ENCODE peak calls at places on chromosomes 6 and 20, in eight cellular contexts. T is mammary epithelial cell, R is adrenal gland, E is small intestine, J is lower leg skin, A is kidney, G is AG09309, O is heart right ventricle. H is an unnamed sample.

GRCh38 chr20:41537865-41538264 is 80.3 kb downstream of the CHD6 start:
- DNase-seq in T (no peak), R (no peak), E (no peak), J (no peak), A (no peak), G (no peak), O (no peak), H (no peak)

GRCh38 chr20:51768759-51769517 is 748 bp upstream of the ATP9A start:
- DNase-seq in T (no peak), R (no peak), E (no peak), J (no peak), A (no peak), G (no peak), O (no peak), H (no peak)

GRCh38 chr6:292506-293184 is 358 bp downstream of the DUSP22 start:
- DNase-seq in T (no peak), R (peak; percentile 66), E (peak; percentile 78), J (peak; percentile 80), A (peak; percentile 94), G (no peak), O (peak; percentile 76), H (peak; percentile 85)

GRCh38 chr6:46756469-46757205 is 9.9 kb downstream of the ANKRD66 start:
- DNase-seq in T (no peak), R (no peak), E (no peak), J (no peak), A (no peak), G (no peak), O (no peak), H (no peak)

GRCh38 chr6:45791181-45791580 is 224.5 kb downstream of the CLIC5 start:
- DNase-seq in T (peak; percentile 6), R (no peak), E (no peak), J (no peak), A (no peak), G (no peak), O (no peak), H (no peak)

GRCh38 chr6:46626228-46626909 is 26.2 kb downstream of the CYP39A1 start:
- DNase-seq in T (peak; percentile 31), R (no peak), E (peak; percentile 37), J (no peak), A (no peak), G (no peak), O (no peak), H (no peak)

GRCh38 chr20:2693286-2693995 is 861 bp downstream of the EBF4 start:
- DNase-seq in T (no peak), R (peak; percentile 19), E (no peak), J (no peak), A (peak; percentile 84), G (no peak), O (peak; percentile 49), H (no peak)

GRCh38 chr6:27772261-27773001 is 139.8 kb downstream of the OR2B2 start:
- DNase-seq in T (peak; percentile 90), R (peak; percentile 88), E (peak; percentile 91), J (peak; percentile 72), A (peak; percentile 92), G (peak; percentile 53), O (peak; percentile 88), H (peak; percentile 90)

GRCh38 chr6:84588697-84589080 is 175.7 kb downstream of the TBX18 start:
- DNase-seq in T (no peak), R (no peak), E (no peak), J (no peak), A (no peak), G (no peak), O (no peak), H (no peak)

GRCh38 chr20:50562262-50562701 is 52.1 kb downstream of the PTPN1 start:
- DNase-seq in T (no peak), R (no peak), E (no peak), J (no peak), A (no peak), G (no peak), O (no peak), H (no peak)

GRCh38 chr6:127937102-127937501 is 36.2 kb upstream of the THEMIS start:
- DNase-seq in T (no peak), R (no peak), E (no peak), J (no peak), A (no peak), G (no peak), O (no peak), H (no peak)

GRCh38 chr6:107560657-107561056 is 70.7 kb downstream of the SOBP start:
- DNase-seq in T (no peak), R (peak; percentile 20), E (no peak), J (no peak), A (no peak), G (peak; percentile 10), O (no peak), H (no peak)

GRCh38 chr20:63661108-63661507 is 3.0 kb downstream of the RTEL1 start:
- DNase-seq in T (no peak), R (no peak), E (no peak), J (no peak), A (no peak), G (no peak), O (no peak), H (no peak)

GRCh38 chr20:39862613-39863012 is 826.4 kb downstream of the MAFB start:
- DNase-seq in T (no peak), R (no peak), E (no peak), J (no peak), A (no peak), G (no peak), O (no peak), H (no peak)

GRCh38 chr20:63553933-63554290 is at the start of gene FNDC11:
- DNase-seq in T (no peak), R (peak; percentile 37), E (no peak), J (no peak), A (peak; percentile 92), G (no peak), O (peak; percentile 58), H (no peak)

GRCh38 chr6:105001906-105002305 is 45.0 kb downstream of the LIN28B start:
- DNase-seq in T (no peak), R (no peak), E (no peak), J (no peak), A (no peak), G (no peak), O (no peak), H (no peak)

GRCh38 chr20:62737271-62737761 is 28.7 kb downstream of the NTSR1 start:
- DNase-seq in T (no peak), R (no peak), E (no peak), J (no peak), A (no peak), G (no peak), O (no peak), H (peak; percentile 51)

GRCh38 chr20:61292391-61292790 is 40.3 kb downstream of the CDH4 start:
- DNase-seq in T (no peak), R (no peak), E (no peak), J (no peak), A (no peak), G (no peak), O (no peak), H (no peak)

GRCh38 chr6:2441881-2442475 is 196.6 kb upstream of the GMDS start:
- DNase-seq in T (peak; percentile 29), R (no peak), E (peak; percentile 73), J (no peak), A (no peak), G (no peak), O (no peak), H (no peak)

GRCh38 chr6:53939830-53940229 is 145.0 kb downstream of the LRRC1 start:
- DNase-seq in T (no peak), R (no peak), E (no peak), J (no peak), A (no peak), G (no peak), O (no peak), H (no peak)

GRCh38 chr20:44089987-44090674 is 96.9 kb downstream of the JPH2 start:
- DNase-seq in T (peak; percentile 89), R (peak; percentile 31), E (peak; percentile 37), J (no peak), A (no peak), G (no peak), O (no peak), H (no peak)

GRCh38 chr6:20210158-20210557 is 2.1 kb downstream of the MBOAT1 start:
- DNase-seq in T (no peak), R (no peak), E (no peak), J (no peak), A (no peak), G (no peak), O (no peak), H (no peak)
- H3K4me3 ChIP-seq in T (no peak overlapping the region), R (no peak overlapping the region), E (peak overlapping the region; percentile 74), J (no peak overlapping the region), A (no peak overlapping the region), G (no peak overlapping the region), O (no peak overlapping the region), H (no peak overlapping the region)

DNA sequence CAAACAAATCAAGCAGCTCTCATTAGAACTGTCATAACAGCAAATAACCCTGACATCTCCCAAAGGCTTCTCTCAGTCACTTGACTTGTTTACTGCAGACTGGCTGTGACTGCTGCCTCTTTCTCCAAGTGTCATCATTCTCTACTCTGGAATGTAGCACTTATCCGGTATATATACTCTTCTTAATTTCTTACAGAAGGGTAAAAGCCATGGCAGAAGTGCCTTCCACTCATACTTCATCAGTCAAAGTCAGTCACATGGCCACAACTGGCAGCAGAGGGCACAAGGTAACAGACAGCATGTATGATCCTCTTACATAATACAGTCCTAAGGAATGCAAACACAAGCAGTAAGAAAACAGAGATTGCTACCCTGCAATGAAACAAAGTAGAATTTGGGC is 9.3 kb downstream of the NAPB start:
- DNase-seq in T (no peak), R (peak; percentile 64), E (no peak), J (no peak), A (no peak), G (no peak), O (no peak), H (no peak)
- H3K4me3 ChIP-seq in T (no peak overlapping the region), R (no peak overlapping the region), E (no peak overlapping the region), J (no peak overlapping the region), A (no peak overlapping the region), G (no peak overlapping the region), O (no peak overlapping the region), H (no peak overlapping the region)

GRCh38 chr6:42454428-42454791 is 2.7 kb upstream of the TRERF1 start:
- DNase-seq in T (no peak), R (peak; percentile 30), E (peak; percentile 89), J (no peak), A (peak; percentile 83), G (no peak), O (peak; percentile 66), H (no peak)
- H3K4me3 ChIP-seq in T (no peak overlapping the region), R (no peak overlapping the region), E (peak overlapping the region; percentile 74), J (no peak overlapping the region), A (no peak overlapping the region), G (no peak overlapping the region), O (peak overlapping the region; percentile 91), H (peak overlapping the region; percentile 68)

GRCh38 chr6:42045538-42046460 is 4.5 kb upstream of the TAF8 start:
- DNase-seq in T (peak; percentile 89), R (peak; percentile 92), E (peak; percentile 89), J (peak; percentile 96), A (peak; percentile 99), G (peak; percentile 29), O (peak; percentile 90), H (peak; percentile 97)

GRCh38 chr6:42042108-42042507 is 8.2 kb upstream of the TAF8 start:
- DNase-seq in T (no peak), R (no peak), E (no peak), J (no peak), A (no peak), G (no peak), O (no peak), H (peak; percentile 19)

GRCh38 chr6:42046491-42047219 is 3.7 kb upstream of the TAF8 start:
- DNase-seq in T (peak; percentile 35), R (no peak), E (no peak), J (no peak), A (no peak), G (no peak), O (no peak), H (no peak)

GRCh38 chr6:42041131-42042055 is 8.9 kb upstream of the TAF8 start:
- DNase-seq in T (no peak), R (no peak), E (no peak), J (no peak), A (no peak), G (no peak), O (peak; percentile 30), H (no peak)

GRCh38 chr6:42043787-42044475 is 6.4 kb upstream of the TAF8 start:
- DNase-seq in T (peak; percentile 76), R (peak; percentile 88), E (peak; percentile 91), J (peak; percentile 81), A (peak; percentile 94), G (peak; percentile 29), O (peak; percentile 90), H (peak; percentile 90)
- H3K4me3 ChIP-seq in T (no peak overlapping the region), R (no peak overlapping the region), E (no peak overlapping the region), J (no peak overlapping the region), A (peak overlapping the region; percentile 12), G (no peak overlapping the region), O (peak overlapping the region; percentile 5), H (no peak overlapping the region)